ENCODE peak calls at places on chromosomes 6 and 20, in eight cellular contexts. J is activated T-cell treated with anti-CD3 and anti-CD28 coated beads, Interleukin-2, amount 50 U/mL, for 72 hours; P is globus pallidus; K is ACHN; I is choroid plexus epithelial cell; R is activated CD8-positive, alpha-beta memory T cell treated with anti-CD3 and anti-CD28 coated beads for 24 hours; Q is stimulated activated CD8-positive, alpha-beta memory T cell treated with anti-CD3 and anti-CD28 coated beads, Interleukin-7, amount 100 ng/mL, for 48 hours; X is mammary epithelial cell. D is an unnamed sample.

GRCh38 chr6:127247114-127248096 is 19.3 kb upstream of the RNF146 start:
- DNase-seq in J (no peak), P (no peak), K (no peak), I (no peak), R (no peak), Q (no peak), X (peak), D (peak)

GRCh38 chr6:9315966-9316650 is 880.8 kb upstream of the SLC35B3 start:
- DNase-seq in J (no peak), P (no peak), K (no peak), I (no peak), R (no peak), Q (no peak), X (no peak), D (no peak)

GRCh38 chr6:24547243-24547642 is 52.5 kb downstream of the ALDH5A1 start:
- DNase-seq in J (peak), P (no peak), K (no peak), I (peak), R (peak), Q (peak), X (no peak), D (no peak)

GRCh38 chr6:8589941-8590676 is 154.8 kb upstream of the SLC35B3 start:
- DNase-seq in J (no peak), P (no peak), K (peak), I (peak), R (no peak), Q (no peak), X (no peak), D (no peak)

GRCh38 chr6:158894192-158894591 is 75.0 kb upstream of the EZR start:
- DNase-seq in J (no peak), P (no peak), K (peak), I (peak), R (peak), Q (no peak), X (peak), D (peak)

GRCh38 chr20:53942121-53942816 is 128.1 kb downstream of the BCAS1 start:
- DNase-seq in J (no peak), P (no peak), K (no peak), I (no peak), R (no peak), Q (no peak), X (no peak), D (peak)

GRCh38 chr6:170075659-170076223 is 215.1 kb downstream of the DLL1 start:
- DNase-seq in J (no peak), P (no peak), K (no peak), I (no peak), R (no peak), Q (no peak), X (no peak), D (no peak)

GRCh38 chr6:124073820-124074587 is 270.3 kb downstream of the NKAIN2 start:
- DNase-seq in J (no peak), P (no peak), K (no peak), I (no peak), R (no peak), Q (no peak), X (no peak), D (no peak)

GRCh38 chr6:12354499-12354898 is 64.3 kb downstream of the EDN1 start:
- DNase-seq in J (no peak), P (no peak), K (peak), I (peak), R (no peak), Q (no peak), X (peak), D (peak)